ENCODE peak calls at places on chromosomes 2 and 18, in eight cellular contexts. V is left lung, C is fibroblast of lung, D is T-helper 2 cell, Q is neural progenitor cell, U is progenitor cell of endocrine pancreas, I is osteocyte, N is foreskin fibroblast. E is an unnamed sample.

GRCh38 chr2:58968885-58969284 is 727.8 kb upstream of the FANCL start:
- DNase-seq in V (no peak), I (no peak), Q (no peak), D (no peak), U (no peak), N (no peak), C (no peak), E (no peak)

GRCh38 chr2:96967964-96968363 is 18.4 kb downstream of the FAM178B start:
- DNase-seq in D (no peak), N (no peak), I (no peak), U (no peak), Q (no peak), C (no peak), V (no peak), E (no peak)

GRCh38 chr2:127094509-127095366 is 12.2 kb downstream of the BIN1 start:
- DNase-seq in C (peak; percentile 51), I (no peak), Q (peak; percentile 51), V (no peak), D (no peak), U (no peak), N (no peak), E (peak; percentile 61)

GRCh38 chr18:12857991-12858544 is 26.0 kb downstream of the PTPN2 start:
- DNase-seq in N (no peak), C (no peak), I (no peak), Q (no peak), U (no peak), D (no peak), V (no peak), E (no peak)

GRCh38 chr18:43277164-43277600 is at the start of gene SYT4:
- DNase-seq in Q (peak; percentile 88), C (peak; percentile 72), V (peak; percentile 42), U (peak; percentile 58), I (no peak), N (no peak), D (no peak), E (peak; percentile 58)

GRCh38 chr18:54958711-54959625 is at the start of gene CCDC68:
- DNase-seq in I (no peak), Q (peak; percentile 53), N (peak; percentile 18), C (peak; percentile 42), V (peak; percentile 63), U (no peak), D (no peak), E (no peak)

GRCh38 chr18:79442508-79443221 is 46.9 kb downstream of the NFATC1 start:
- DNase-seq in V (no peak), C (no peak), D (no peak), U (no peak), I (no peak), Q (no peak), N (no peak), E (no peak)

GRCh38 chr2:58918138-58918537 is 677.0 kb upstream of the FANCL start:
- DNase-seq in D (no peak), C (peak; percentile 73), I (no peak), V (no peak), U (no peak), Q (peak; percentile 70), N (peak; percentile 59), E (no peak)

GRCh38 chr18:3340682-3341097 is 78.8 kb downstream of the MYL12B start:
- DNase-seq in U (no peak), C (no peak), Q (no peak), D (no peak), I (no peak), V (no peak), N (no peak), E (no peak)

GRCh38 chr2:108932736-108933135 is 56.3 kb downstream of the EDAR start:
- DNase-seq in D (no peak), Q (no peak), V (no peak), C (no peak), I (no peak), N (no peak), U (no peak), E (no peak)

GRCh38 chr2:109448946-109449788 is 164.6 kb downstream of the SEPTIN10 start:
- DNase-seq in C (peak; percentile 44), Q (no peak), V (peak; percentile 44), D (no peak), I (peak; percentile 78), U (no peak), N (no peak), E (peak; percentile 41)

GRCh38 chr2:158509928-158510797 is 53.4 kb downstream of the PKP4 start:
- DNase-seq in D (no peak), V (no peak), I (no peak), U (no peak), Q (no peak), C (peak; percentile 71), N (no peak), E (no peak)

GRCh38 chr2:218257390-218257981 is 3.3 kb upstream of the GPBAR1 start:
- DNase-seq in Q (peak; percentile 70), C (no peak), V (peak; percentile 41), U (no peak), I (no peak), N (no peak), D (peak; percentile 45), E (peak; percentile 27)

GRCh38 chr2:197269173-197269572 is 41.4 kb downstream of the ANKRD44 start:
- DNase-seq in C (peak; percentile 67), Q (no peak), N (no peak), U (no peak), V (no peak), I (no peak), D (no peak), E (no peak)

GRCh38 chr2:126857502-126857901 is 41.2 kb upstream of the TEX51 start:
- DNase-seq in D (no peak), I (peak; percentile 54), N (no peak), V (no peak), U (no peak), C (no peak), Q (no peak), E (no peak)

GRCh38 chr2:140586379-140586778 is 1544.4 kb downstream of the LRP1B start:
- DNase-seq in N (no peak), Q (peak; percentile 66), U (no peak), D (no peak), I (no peak), C (peak; percentile 6), V (no peak), E (no peak)

GRCh38 chr18:22567794-22568193 is 150.1 kb upstream of the CTAGE1 start:
- DNase-seq in N (no peak), U (no peak), C (no peak), I (no peak), D (no peak), Q (no peak), V (no peak), E (no peak)

GRCh38 chr18:58788971-58789797 is 75.5 kb upstream of the ZNF532 start:
- DNase-seq in U (no peak), I (no peak), D (no peak), V (no peak), Q (peak; percentile 67), N (peak; percentile 28), C (peak; percentile 81), E (peak; percentile 75)

GRCh38 chr2:201536046-201536445 is 84.5 kb downstream of the STRADB start:
- DNase-seq in I (no peak), Q (no peak), D (no peak), N (no peak), C (no peak), V (no peak), U (no peak), E (no peak)

GRCh38 chr2:17803492-17803891 is 12.8 kb upstream of the MSGN1 start:
- DNase-seq in D (no peak), U (no peak), Q (no peak), N (no peak), I (peak; percentile 8), V (no peak), C (no peak), E (no peak)

GRCh38 chr2:219496781-219497494 is 1.8 kb upstream of the GMPPA start:
- DNase-seq in C (peak; percentile 44), N (no peak), D (no peak), U (no peak), V (no peak), Q (peak; percentile 48), I (no peak), E (no peak)

GRCh38 chr18:62781893-62782292 is 66.6 kb downstream of the PHLPP1 start:
- DNase-seq in N (peak; percentile 91), C (peak; percentile 92), Q (no peak), V (no peak), I (no peak), D (no peak), U (no peak), E (no peak)

GRCh38 chr18:62048279-62048678 is 138.6 kb downstream of the PIGN start:
- DNase-seq in D (no peak), N (no peak), Q (no peak), U (no peak), I (no peak), V (no peak), C (no peak), E (no peak)

GRCh38 chr2:239828192-239828972 is 196.8 kb downstream of the NDUFA10 start:
- DNase-seq in I (peak; percentile 80), V (no peak), U (peak; percentile 4), D (no peak), Q (no peak), C (no peak), N (no peak), E (no peak)

GRCh38 chr2:33589444-33589843 is 9.7 kb downstream of the FAM98A start:
- DNase-seq in N (no peak), V (no peak), D (no peak), C (no peak), I (no peak), Q (no peak), U (no peak), E (no peak)

GRCh38 chr2:163347982-163348842 is 387.6 kb downstream of the FIGN start:
- DNase-seq in N (peak; percentile 72), D (no peak), U (peak; percentile 56), V (peak; percentile 56), C (peak; percentile 96), I (peak; percentile 92), Q (peak; percentile 91), E (peak; percentile 66)

GRCh38 chr18:13572721-13573120 is 153.6 kb downstream of the FAM210A start:
- DNase-seq in C (no peak), I (peak; percentile 68), D (no peak), V (no peak), N (no peak), U (no peak), Q (no peak), E (no peak)

GRCh38 chr2:108612514-108613183 is 78.4 kb downstream of the LIMS1 start:
- DNase-seq in N (no peak), I (no peak), C (no peak), D (peak; percentile 55), Q (no peak), U (no peak), V (peak; percentile 71), E (no peak)

GRCh38 chr2:202038471-202039277 is 5.0 kb downstream of the FZD7 start:
- DNase-seq in I (no peak), N (peak; percentile 50), V (peak; percentile 66), C (peak; percentile 75), D (no peak), U (no peak), Q (peak; percentile 48), E (no peak)

E was measured in head of caudate nucleus.